ENCODE peak calls at places on chromosomes 6 and 20, in nine cellular contexts. One of them, this sample, is unnamed.

GRCh38 chr20:21028921-21029320 is 77.2 kb downstream of the LINC00237 start:
- DNase-seq in activated CD4-positive, alpha-beta T cell treated with anti-CD3 and anti-CD28 coated beads for 48 hours: no peak
- DNase-seq in T-helper 9 cell: no peak
- DNase-seq in EL: no peak
- DNase-seq in HT-29: no peak
- DNase-seq in NCI-H2029 treated with DMSO at 0.1 percent for 48 hours: no peak
- DNase-seq in activated T-cell treated with anti-CD3 and anti-CD28 coated beads, Interleukin-2, amount 50 U/mL, for 72 hours: no peak
- DNase-seq in transverse colon: no peak
- DNase-seq in iPS-NIHi11: no peak
- DNase-seq in this sample: no peak

GRCh38 chr20:58824843-58825242 is 25.9 kb downstream of the GNAS-AS1 start:
- DNase-seq in activated CD4-positive, alpha-beta T cell treated with anti-CD3 and anti-CD28 coated beads for 48 hours: no peak
- DNase-seq in T-helper 9 cell: no peak
- DNase-seq in EL: no peak
- DNase-seq in HT-29: no peak
- DNase-seq in NCI-H2029 treated with DMSO at 0.1 percent for 48 hours: no peak
- DNase-seq in activated T-cell treated with anti-CD3 and anti-CD28 coated beads, Interleukin-2, amount 50 U/mL, for 72 hours: no peak
- DNase-seq in transverse colon: no peak
- DNase-seq in iPS-NIHi11: no peak
- DNase-seq in this sample: no peak

GRCh38 chr6:77447254-77447653 is 16.0 kb downstream of the HTR1B start:
- DNase-seq in activated CD4-positive, alpha-beta T cell treated with anti-CD3 and anti-CD28 coated beads for 48 hours: no peak
- DNase-seq in T-helper 9 cell: no peak
- DNase-seq in EL: peak; percentile 71
- DNase-seq in HT-29: no peak
- DNase-seq in NCI-H2029 treated with DMSO at 0.1 percent for 48 hours: no peak
- DNase-seq in activated T-cell treated with anti-CD3 and anti-CD28 coated beads, Interleukin-2, amount 50 U/mL, for 72 hours: no peak
- DNase-seq in transverse colon: no peak
- DNase-seq in iPS-NIHi11: no peak
- DNase-seq in this sample: no peak

GRCh38 chr6:30691208-30691872 is 556 bp upstream of the NRM start:
- DNase-seq in activated CD4-positive, alpha-beta T cell treated with anti-CD3 and anti-CD28 coated beads for 48 hours: no peak
- DNase-seq in T-helper 9 cell: no peak
- DNase-seq in EL: no peak
- DNase-seq in HT-29: peak; percentile 44
- DNase-seq in NCI-H2029 treated with DMSO at 0.1 percent for 48 hours: no peak
- DNase-seq in activated T-cell treated with anti-CD3 and anti-CD28 coated beads, Interleukin-2, amount 50 U/mL, for 72 hours: no peak
- DNase-seq in transverse colon: no peak
- DNase-seq in iPS-NIHi11: peak; percentile 35
- DNase-seq in this sample: no peak

GRCh38 chr20:62372042-62372993 is 5.2 kb upstream of the LAMA5 start:
- DNase-seq in activated CD4-positive, alpha-beta T cell treated with anti-CD3 and anti-CD28 coated beads for 48 hours: no peak
- DNase-seq in T-helper 9 cell: no peak
- DNase-seq in EL: no peak
- DNase-seq in HT-29: no peak
- DNase-seq in NCI-H2029 treated with DMSO at 0.1 percent for 48 hours: no peak
- DNase-seq in activated T-cell treated with anti-CD3 and anti-CD28 coated beads, Interleukin-2, amount 50 U/mL, for 72 hours: no peak
- DNase-seq in transverse colon: no peak
- DNase-seq in iPS-NIHi11: no peak
- DNase-seq in this sample: no peak

GRCh38 chr20:58719258-58719657 is 26.7 kb downstream of the NPEPL1 start:
- DNase-seq in activated CD4-positive, alpha-beta T cell treated with anti-CD3 and anti-CD28 coated beads for 48 hours: no peak
- DNase-seq in T-helper 9 cell: no peak
- DNase-seq in EL: no peak
- DNase-seq in HT-29: no peak
- DNase-seq in NCI-H2029 treated with DMSO at 0.1 percent for 48 hours: no peak
- DNase-seq in activated T-cell treated with anti-CD3 and anti-CD28 coated beads, Interleukin-2, amount 50 U/mL, for 72 hours: no peak
- DNase-seq in transverse colon: peak; percentile 4
- DNase-seq in iPS-NIHi11: no peak
- DNase-seq in this sample: no peak

GRCh38 chr6:165019681-165020080 is 289.7 kb downstream of the C6orf118 start:
- DNase-seq in activated CD4-positive, alpha-beta T cell treated with anti-CD3 and anti-CD28 coated beads for 48 hours: no peak
- DNase-seq in T-helper 9 cell: no peak
- DNase-seq in EL: no peak
- DNase-seq in HT-29: no peak
- DNase-seq in NCI-H2029 treated with DMSO at 0.1 percent for 48 hours: no peak
- DNase-seq in activated T-cell treated with anti-CD3 and anti-CD28 coated beads, Interleukin-2, amount 50 U/mL, for 72 hours: no peak
- DNase-seq in transverse colon: no peak
- DNase-seq in iPS-NIHi11: no peak
- DNase-seq in this sample: no peak

GRCh38 chr6:117270121-117270959 is 5.0 kb downstream of the VGLL2 start:
- DNase-seq in activated CD4-positive, alpha-beta T cell treated with anti-CD3 and anti-CD28 coated beads for 48 hours: peak; percentile 9
- DNase-seq in T-helper 9 cell: no peak
- DNase-seq in EL: peak; percentile 25
- DNase-seq in HT-29: no peak
- DNase-seq in NCI-H2029 treated with DMSO at 0.1 percent for 48 hours: no peak
- DNase-seq in activated T-cell treated with anti-CD3 and anti-CD28 coated beads, Interleukin-2, amount 50 U/mL, for 72 hours: no peak
- DNase-seq in transverse colon: no peak
- DNase-seq in iPS-NIHi11: peak; percentile 44
- DNase-seq in this sample: no peak

GRCh38 chr6:79949235-79949634 is 1.9 kb upstream of the ELOVL4 start:
- DNase-seq in activated CD4-positive, alpha-beta T cell treated with anti-CD3 and anti-CD28 coated beads for 48 hours: peak; percentile 62
- DNase-seq in T-helper 9 cell: peak; percentile 58
- DNase-seq in EL: peak; percentile 69
- DNase-seq in HT-29: peak; percentile 81
- DNase-seq in NCI-H2029 treated with DMSO at 0.1 percent for 48 hours: peak; percentile 71
- DNase-seq in activated T-cell treated with anti-CD3 and anti-CD28 coated beads, Interleukin-2, amount 50 U/mL, for 72 hours: peak; percentile 60
- DNase-seq in transverse colon: peak; percentile 64
- DNase-seq in iPS-NIHi11: peak; percentile 56
- DNase-seq in this sample: peak; percentile 48

GRCh38 chr6:111087871-111088667 is 766 bp downstream of the SLC16A10 start:
- DNase-seq in activated CD4-positive, alpha-beta T cell treated with anti-CD3 and anti-CD28 coated beads for 48 hours: peak; percentile 77
- DNase-seq in T-helper 9 cell: peak; percentile 43
- DNase-seq in EL: peak; percentile 11
- DNase-seq in HT-29: no peak
- DNase-seq in NCI-H2029 treated with DMSO at 0.1 percent for 48 hours: no peak
- DNase-seq in activated T-cell treated with anti-CD3 and anti-CD28 coated beads, Interleukin-2, amount 50 U/mL, for 72 hours: peak; percentile 75
- DNase-seq in transverse colon: peak; percentile 59
- DNase-seq in iPS-NIHi11: peak; percentile 35
- DNase-seq in this sample: no peak

GRCh38 chr6:12844284-12845223 is 128.0 kb downstream of the PHACTR1 start:
- DNase-seq in activated CD4-positive, alpha-beta T cell treated with anti-CD3 and anti-CD28 coated beads for 48 hours: no peak
- DNase-seq in T-helper 9 cell: no peak
- DNase-seq in EL: peak; percentile 43
- DNase-seq in HT-29: peak; percentile 38
- DNase-seq in NCI-H2029 treated with DMSO at 0.1 percent for 48 hours: peak; percentile 24
- DNase-seq in activated T-cell treated with anti-CD3 and anti-CD28 coated beads, Interleukin-2, amount 50 U/mL, for 72 hours: no peak
- DNase-seq in transverse colon: no peak
- DNase-seq in iPS-NIHi11: peak; percentile 54
- DNase-seq in this sample: no peak

GRCh38 chr20:461254-462198 is 807 bp downstream of the TBC1D20 start:
- DNase-seq in activated CD4-positive, alpha-beta T cell treated with anti-CD3 and anti-CD28 coated beads for 48 hours: peak; percentile 68
- DNase-seq in T-helper 9 cell: peak; percentile 35
- DNase-seq in EL: peak; percentile 64
- DNase-seq in HT-29: peak; percentile 52
- DNase-seq in NCI-H2029 treated with DMSO at 0.1 percent for 48 hours: no peak
- DNase-seq in activated T-cell treated with anti-CD3 and anti-CD28 coated beads, Interleukin-2, amount 50 U/mL, for 72 hours: peak; percentile 62
- DNase-seq in transverse colon: peak; percentile 57
- DNase-seq in iPS-NIHi11: peak; percentile 82
- DNase-seq in this sample: peak; percentile 46

GRCh38 chr20:62604796-62605195 is 37.5 kb upstream of the SLCO4A1 start:
- DNase-seq in activated CD4-positive, alpha-beta T cell treated with anti-CD3 and anti-CD28 coated beads for 48 hours: no peak
- DNase-seq in T-helper 9 cell: no peak
- DNase-seq in EL: no peak
- DNase-seq in HT-29: no peak
- DNase-seq in NCI-H2029 treated with DMSO at 0.1 percent for 48 hours: no peak
- DNase-seq in activated T-cell treated with anti-CD3 and anti-CD28 coated beads, Interleukin-2, amount 50 U/mL, for 72 hours: no peak
- DNase-seq in transverse colon: no peak
- DNase-seq in iPS-NIHi11: no peak
- DNase-seq in this sample: no peak

GRCh38 chr20:62066983-62067433 is 1.3 kb upstream of the TAF4 start:
- DNase-seq in activated CD4-positive, alpha-beta T cell treated with anti-CD3 and anti-CD28 coated beads for 48 hours: peak; percentile 32
- DNase-seq in T-helper 9 cell: no peak
- DNase-seq in EL: peak; percentile 29
- DNase-seq in HT-29: no peak
- DNase-seq in NCI-H2029 treated with DMSO at 0.1 percent for 48 hours: no peak
- DNase-seq in activated T-cell treated with anti-CD3 and anti-CD28 coated beads, Interleukin-2, amount 50 U/mL, for 72 hours: peak; percentile 25
- DNase-seq in transverse colon: peak; percentile 46
- DNase-seq in iPS-NIHi11: peak; percentile 68
- DNase-seq in this sample: no peak

GRCh38 chr6:15329154-15329781 is 83.4 kb downstream of the JARID2 start:
- DNase-seq in activated CD4-positive, alpha-beta T cell treated with anti-CD3 and anti-CD28 coated beads for 48 hours: no peak
- DNase-seq in T-helper 9 cell: no peak
- DNase-seq in EL: peak; percentile 94
- DNase-seq in HT-29: no peak
- DNase-seq in NCI-H2029 treated with DMSO at 0.1 percent for 48 hours: no peak
- DNase-seq in activated T-cell treated with anti-CD3 and anti-CD28 coated beads, Interleukin-2, amount 50 U/mL, for 72 hours: no peak
- DNase-seq in transverse colon: no peak
- DNase-seq in iPS-NIHi11: peak; percentile 17
- DNase-seq in this sample: no peak

GRCh38 chr20:16821211-16822089 is 73.3 kb downstream of the OTOR start:
- DNase-seq in activated CD4-positive, alpha-beta T cell treated with anti-CD3 and anti-CD28 coated beads for 48 hours: peak; percentile 26
- DNase-seq in T-helper 9 cell: no peak
- DNase-seq in EL: peak; percentile 48
- DNase-seq in HT-29: peak; percentile 37
- DNase-seq in NCI-H2029 treated with DMSO at 0.1 percent for 48 hours: peak; percentile 9
- DNase-seq in activated T-cell treated with anti-CD3 and anti-CD28 coated beads, Interleukin-2, amount 50 U/mL, for 72 hours: peak; percentile 19
- DNase-seq in transverse colon: peak; percentile 9
- DNase-seq in iPS-NIHi11: peak; percentile 68
- DNase-seq in this sample: peak; percentile 25

GRCh38 chr6:29791162-29791561 is 36.5 kb upstream of the HLA-G start:
- DNase-seq in activated CD4-positive, alpha-beta T cell treated with anti-CD3 and anti-CD28 coated beads for 48 hours: no peak
- DNase-seq in T-helper 9 cell: no peak
- DNase-seq in EL: no peak
- DNase-seq in HT-29: no peak
- DNase-seq in NCI-H2029 treated with DMSO at 0.1 percent for 48 hours: no peak
- DNase-seq in activated T-cell treated with anti-CD3 and anti-CD28 coated beads, Interleukin-2, amount 50 U/mL, for 72 hours: no peak
- DNase-seq in transverse colon: no peak
- DNase-seq in iPS-NIHi11: no peak
- DNase-seq in this sample: peak; percentile 60